ENCODE peak calls at places on chromosomes 4 and X, in six cellular contexts. K is kidney, J is IMR-90, H is upper lobe of right lung, M is prostate gland, G is tibial nerve. A is an unnamed sample.

GRCh38 chrX:40508560-40508959 is 72.2 kb upstream of the ATP6AP2 start:
- DNase-seq in M (no peak), G (no peak), H (no peak), J (no peak), K (no peak), A (no peak)

GRCh38 chr4:22473268-22473667 is 42.6 kb downstream of the ADGRA3 start:
- DNase-seq in G (no peak), M (no peak), J (peak; percentile 75), K (no peak), H (no peak), A (no peak)

GRCh38 chrX:41236629-41237028 is 97.3 kb upstream of the DDX3X start:
- DNase-seq in J (no peak), H (no peak), M (no peak), G (no peak), K (no peak), A (no peak)

GRCh38 chr4:77579406-77580076 is 26.1 kb upstream of the CXCL13 start:
- DNase-seq in K (no peak), M (no peak), J (peak; percentile 78), H (no peak), G (no peak), A (no peak)

GRCh38 chrX:47283015-47283771 is 50.4 kb downstream of the USP11 start:
- DNase-seq in J (peak; percentile 65), H (no peak), G (peak; percentile 4), M (peak; percentile 3), K (peak; percentile 77), A (no peak)

GRCh38 chrX:7444967-7445366 is 297.0 kb upstream of the PUDP start:
- DNase-seq in G (no peak), K (no peak), H (no peak), J (no peak), M (no peak), A (no peak)

GRCh38 chr4:127165971-127166370 is 466.8 kb upstream of the INTU start:
- DNase-seq in K (no peak), G (no peak), M (no peak), H (no peak), J (peak; percentile 53), A (no peak)

GRCh38 chrX:150958177-150958576 is 25.0 kb upstream of the HMGB3 start:
- DNase-seq in H (no peak), J (no peak), K (peak; percentile 0), M (no peak), G (no peak), A (no peak)

GRCh38 chr4:55758081-55758480 is 61.5 kb upstream of the EXOC1L start:
- DNase-seq in M (no peak), G (no peak), K (no peak), J (no peak), H (no peak), A (no peak)

GRCh38 chr4:2651998-2652397 is 104.1 kb downstream of the TNIP2 start:
- DNase-seq in H (peak; percentile 6), G (no peak), J (no peak), K (no peak), M (no peak), A (no peak)
- H3K27ac ChIP-seq in H (no peak overlapping the region), G (no peak overlapping the region), J (no peak overlapping the region), K (no peak overlapping the region), M (no peak overlapping the region), A (no peak overlapping the region)

GRCh38 chr4:102817021-102817605 is 10.2 kb downstream of the UBE2D3 start:
- DNase-seq in G (no peak), J (no peak), K (no peak), M (no peak), H (no peak), A (no peak)
- H3K4me1 ChIP-seq in G (peaks cover 75% of the 10 kb centered on the region), J (peaks cover 2% of the 10 kb centered on the region), K (peaks cover 67% of the 10 kb centered on the region), M (peaks cover 9% of the 10 kb centered on the region), H (peaks cover 98% of the 10 kb centered on the region), A (peaks cover 63% of the 10 kb centered on the region)

GRCh38 chr4:173531085-173531965 is 1.3 kb upstream of the HAND2 start:
- DNase-seq in G (no peak), H (no peak), M (no peak), J (no peak), K (no peak), A (no peak)

GRCh38 chr4:173527103-173527876 is 2.7 kb downstream of the HAND2 start:
- DNase-seq in M (no peak), J (no peak), K (no peak), G (no peak), H (no peak), A (no peak)

GRCh38 chr4:173528378-173529321 is 1.4 kb downstream of the HAND2 start:
- DNase-seq in K (no peak), M (no peak), G (no peak), H (no peak), J (no peak), A (no peak)

GRCh38 chr4:173530326-173531062 is 465 bp upstream of the HAND2 start:
- DNase-seq in H (no peak), J (no peak), K (no peak), G (no peak), M (no peak), A (no peak)

GRCh38 chr4:173529505-173530325 is at the start of gene HAND2:
- DNase-seq in J (peak; percentile 59), M (no peak), G (no peak), K (no peak), H (no peak), A (no peak)
- H3K4me3 ChIP-seq in J (peak within 1 kb of the TSS; percentile 40), M (no peak within 1 kb of the TSS), G (peak within 1 kb of the TSS; percentile 44), K (no peak within 1 kb of the TSS), H (peak within 1 kb of the TSS; percentile 16), A (no peak within 1 kb of the TSS)

DNA sequence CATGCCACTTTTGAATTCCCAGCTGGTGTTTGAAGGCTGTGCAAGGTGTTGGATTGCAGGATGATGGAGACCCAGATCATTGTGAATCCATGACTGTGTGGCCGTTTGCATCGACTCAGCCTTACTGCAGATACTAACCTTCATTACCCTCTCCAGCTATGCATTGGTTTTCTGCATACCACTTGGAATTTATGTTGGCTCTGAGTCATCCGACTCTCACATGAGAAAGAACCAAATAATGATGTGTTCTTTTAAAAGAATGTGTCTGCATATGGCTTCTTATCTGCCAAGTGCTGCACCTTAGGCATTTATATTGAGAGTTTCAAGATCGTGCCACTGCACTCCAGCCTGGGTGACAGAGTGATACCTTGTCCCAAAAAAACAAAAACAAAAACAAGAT is 106.7 kb upstream of the PRKX start:
- DNase-seq in G (no peak), J (peak; percentile 93), K (no peak), H (no peak), M (no peak), A (no peak)
- H3K27ac ChIP-seq in G (no peak overlapping the region), J (peak overlapping the region; percentile 52), K (no peak overlapping the region), H (no peak overlapping the region), M (no peak overlapping the region), A (no peak overlapping the region)

DNA sequence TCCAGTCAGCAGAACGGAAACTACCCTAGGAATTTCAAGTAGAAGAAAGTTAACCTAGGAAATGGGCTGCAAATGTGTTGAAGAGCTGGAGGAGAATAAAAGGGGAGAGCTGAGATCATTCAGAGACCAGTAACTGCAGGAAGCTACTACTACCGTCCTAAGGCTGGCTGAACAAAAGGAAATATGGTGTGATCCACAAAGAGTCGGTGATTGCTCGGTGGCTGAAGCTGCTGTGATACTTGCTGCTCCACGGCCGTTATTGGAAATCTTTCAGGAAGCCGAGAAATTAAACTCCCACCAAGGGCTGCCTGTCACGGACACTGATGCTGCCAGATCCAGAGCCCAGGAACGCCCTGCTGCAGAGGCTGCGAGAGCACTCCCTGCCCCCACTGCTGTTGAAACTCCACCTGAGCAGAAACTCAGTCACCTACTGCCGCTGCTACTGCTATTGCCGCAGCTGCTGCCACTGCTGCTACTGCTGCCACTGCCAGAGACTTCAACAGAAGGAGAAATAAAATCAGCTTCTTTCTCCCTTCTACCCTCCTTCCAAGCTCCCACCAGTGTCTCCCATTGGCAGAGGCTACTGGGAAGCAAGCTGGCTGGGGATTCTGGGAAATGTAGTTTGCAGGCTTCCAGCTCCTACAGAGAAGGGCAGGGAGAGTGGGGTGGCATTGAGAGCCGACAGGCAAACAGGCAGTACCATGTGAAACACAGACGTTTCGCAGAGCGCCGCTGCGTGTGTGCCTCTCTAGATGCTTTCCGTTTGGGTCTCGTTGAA is 125.9 kb upstream of the ENPP6 start:
- DNase-seq in J (peak; percentile 75), M (peak; percentile 71), K (peak; percentile 83), G (peak; percentile 57), H (peak; percentile 78), A (peak; percentile 78)
- H3K4me1 ChIP-seq in J (peaks cover 19% of the 10 kb centered on the region), M (peaks cover 8% of the 10 kb centered on the region), K (peaks cover 7% of the 10 kb centered on the region), G (peaks cover 12% of the 10 kb centered on the region), H (peaks cover 42% of the 10 kb centered on the region), A (peaks cover 73% of the 10 kb centered on the region)

DNA sequence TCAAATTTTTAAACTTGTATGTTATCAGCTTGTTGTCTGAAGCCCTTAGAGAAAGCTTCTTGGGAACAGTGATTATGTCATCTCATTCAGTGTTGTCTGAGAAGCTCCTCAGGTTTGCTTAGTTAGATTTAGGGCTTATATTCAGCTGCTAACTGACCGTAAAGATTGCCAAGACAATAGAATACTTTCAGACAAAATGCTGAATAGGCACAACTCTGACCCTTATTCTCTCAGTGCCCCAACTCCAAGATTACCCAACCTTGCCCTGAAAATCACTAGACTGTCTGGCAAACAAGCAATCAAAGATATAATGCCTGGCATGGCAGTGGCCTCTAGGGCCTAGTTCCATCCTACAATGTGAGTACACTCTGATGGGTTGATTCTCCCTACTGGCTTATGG is 950.5 kb upstream of the HS3ST1 start:
- DNase-seq in M (no peak), K (no peak), G (no peak), H (no peak), J (no peak), A (no peak)
- H3K4me3 ChIP-seq in M (no peak overlapping the region), K (no peak overlapping the region), G (no peak overlapping the region), H (no peak overlapping the region), J (no peak overlapping the region), A (no peak overlapping the region)

GRCh38 chrX:49879656-49880277 is 483 bp downstream of the USP27X start:
- DNase-seq in H (no peak), J (peak; percentile 1), G (no peak), K (no peak), M (no peak), A (no peak)
- H3K27ac ChIP-seq in H (peak overlapping the region; percentile 69), J (peak overlapping the region; percentile 57), G (peak overlapping the region; percentile 89), K (peak overlapping the region; percentile 83), M (peak overlapping the region; percentile 82), A (peak overlapping the region; percentile 73)

DNA sequence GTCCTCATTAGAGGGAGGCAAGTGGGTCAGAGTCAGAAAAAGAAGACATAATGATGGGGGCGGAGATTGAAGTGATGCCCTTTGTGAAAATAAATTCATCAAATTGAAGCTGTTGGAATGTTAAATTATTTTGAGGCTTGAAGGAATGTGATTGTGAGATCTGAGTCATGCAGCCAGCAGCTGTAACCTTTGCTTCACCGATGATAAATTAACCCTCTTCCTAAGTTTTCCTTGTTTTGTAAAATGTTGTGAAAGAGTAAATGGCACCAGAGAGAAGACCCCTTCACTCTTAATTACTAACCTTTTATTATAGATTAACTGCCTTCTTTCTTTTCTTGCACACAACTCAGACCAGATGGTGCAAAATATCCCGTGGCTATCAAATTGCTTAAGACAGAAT is 47.7 kb upstream of the FAM9A start:
- DNase-seq in H (no peak), J (peak; percentile 19), G (no peak), K (no peak), M (no peak), A (no peak)
- H3K4me1 ChIP-seq in H (no peaks in the 10 kb centered on the region), J (peaks cover 9% of the 10 kb centered on the region), G (no peaks in the 10 kb centered on the region), K (no peaks in the 10 kb centered on the region), M (no peaks in the 10 kb centered on the region), A (no peaks in the 10 kb centered on the region)

DNA sequence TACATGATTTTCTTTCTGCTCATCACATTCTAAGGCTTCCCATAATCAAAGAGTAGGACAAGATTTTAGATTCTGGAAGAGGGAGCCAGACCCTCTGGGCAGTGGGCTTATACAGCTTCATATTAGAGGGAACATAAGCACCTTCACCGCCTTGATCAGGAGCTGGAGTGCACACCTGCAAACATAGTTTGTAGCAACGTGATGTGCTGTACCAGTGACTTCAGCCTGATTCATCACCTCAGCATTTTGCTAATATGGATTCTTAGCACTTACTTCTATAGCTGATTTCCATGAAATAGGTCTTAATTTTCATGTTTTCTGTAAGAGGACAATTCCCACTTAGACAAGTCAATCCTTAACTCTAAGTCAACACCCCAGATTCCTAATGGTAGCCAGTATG is 36.7 kb downstream of the PCDH18 start:
- DNase-seq in J (no peak), M (no peak), K (no peak), G (no peak), H (no peak), A (no peak)
- H3K4me3 ChIP-seq in J (no peak overlapping the region), M (no peak overlapping the region), K (no peak overlapping the region), G (no peak overlapping the region), H (no peak overlapping the region), A (no peak overlapping the region)

A was measured in left lung.